ENCODE peak calls at places on chromosome 16, in four cellular contexts. C is fibroblast of lung; A is stimulated activated CD4-positive, alpha-beta T cell treated with anti-CD3 and anti-CD28 coated beads, Interleukin-1b, Interleukin-23, amount 100 ng/mL, for 4 hours; Y is CD8-positive, alpha-beta T cell. V is an unnamed sample.
A peak's percentile ranks its signal among the peaks of the same experiment; 100 is the strongest.

GRCh38 chr16:85525464-85526117 is 87.5 kb upstream of the GSE1 start:
- DNase-seq in C (no peak), A (no peak), Y (no peak), V (no peak)

GRCh38 chr16:49924078-49924477 is 68.2 kb upstream of the ZNF423 start:
- DNase-seq in C (no peak), A (no peak), Y (no peak), V (no peak)

GRCh38 chr16:53219795-53220194 is 165.0 kb downstream of the CHD9 start:
- DNase-seq in C (peak; percentile 43), A (no peak), Y (no peak), V (no peak)

GRCh38 chr16:28531777-28532744 is 6.7 kb downstream of the NUPR1 start:
- DNase-seq in C (peak; percentile 34), A (no peak), Y (no peak), V (no peak)

GRCh38 chr16:2597560-2597902 is 59.7 kb downstream of the PDPK1 start:
- DNase-seq in C (no peak), A (no peak), Y (no peak), V (no peak)

GRCh38 chr16:16042076-16042475 is 92.7 kb downstream of the ABCC1 start:
- DNase-seq in C (peak; percentile 86), A (no peak), Y (no peak), V (no peak)

GRCh38 chr16:71893888-71894228 is 1.5 kb upstream of the IST1 start:
- DNase-seq in C (no peak), A (no peak), Y (no peak), V (no peak)

GRCh38 chr16:69187891-69188451 is 1.0 kb downstream of the SNTB2 start:
- DNase-seq in C (peak; percentile 54), A (peak; percentile 8), Y (peak; percentile 62), V (peak; percentile 25)

GRCh38 chr16:31260136-31260931 is 559 bp downstream of the ITGAM start:
- DNase-seq in C (no peak), A (no peak), Y (no peak), V (no peak)

GRCh38 chr16:84854759-84855158 is 35.0 kb downstream of the CRISPLD2 start:
- DNase-seq in C (peak; percentile 76), A (no peak), Y (no peak), V (no peak)

GRCh38 chr16:67296422-67296821 is 17.1 kb downstream of the PLEKHG4 start:
- DNase-seq in C (peak; percentile 82), A (no peak), Y (no peak), V (no peak)

GRCh38 chr16:80667925-80668324 is 127.1 kb downstream of the DYNLRB2 start:
- DNase-seq in C (no peak), A (no peak), Y (no peak), V (no peak)

GRCh38 chr16:69326172-69326873 is 4.1 kb downstream of the PDF start:
- DNase-seq in C (no peak), A (no peak), Y (no peak), V (no peak)

GRCh38 chr16:759110-759910 is 1.2 kb upstream of the MSLN start:
- DNase-seq in C (no peak), A (no peak), Y (peak; percentile 2), V (no peak)

GRCh38 chr16:49704586-49705155 is 151.2 kb downstream of the ZNF423 start:
- DNase-seq in C (no peak), A (no peak), Y (no peak), V (no peak)

GRCh38 chr16:87459027-87459426 is 33.8 kb downstream of the ZCCHC14 start:
- DNase-seq in C (no peak), A (no peak), Y (no peak), V (no peak)

GRCh38 chr16:81190667-81191066 is 47.8 kb upstream of the BCO1 start:
- DNase-seq in C (peak; percentile 19), A (no peak), Y (no peak), V (no peak)

GRCh38 chr16:901715-902601 is 68.8 kb downstream of the LMF1 start:
- DNase-seq in C (no peak), A (no peak), Y (no peak), V (no peak)

GRCh38 chr16:80710918-80711317 is 93.5 kb downstream of the CDYL2 start:
- DNase-seq in C (no peak), A (no peak), Y (no peak), V (no peak)

GRCh38 chr16:19639986-19640421 is 78.0 kb downstream of the KNOP1 start:
- DNase-seq in C (no peak), A (no peak), Y (no peak), V (no peak)

GRCh38 chr16:46850619-46851555 is 19.9 kb upstream of the C16orf87 start:
- DNase-seq in C (no peak), A (no peak), Y (no peak), V (no peak)

GRCh38 chr16:3138823-3139426 is 4.1 kb downstream of the ZNF213 start:
- DNase-seq in C (no peak), A (no peak), Y (no peak), V (no peak)

GRCh38 chr16:88700636-88701482 is 5.3 kb downstream of the RNF166 start:
- DNase-seq in C (peak; percentile 77), A (peak; percentile 92), Y (peak; percentile 98), V (peak; percentile 97)

GRCh38 chr16:69741519-69741918 is 13.2 kb downstream of the NOB1 start:
- DNase-seq in C (peak; percentile 48), A (no peak), Y (no peak), V (no peak)

GRCh38 chr16:28140788-28141618 is 70.8 kb downstream of the XPO6 start:
- DNase-seq in C (no peak), A (peak; percentile 19), Y (peak; percentile 89), V (peak; percentile 71)

GRCh38 chr16:10551881-10552280 is 28.5 kb downstream of the EMP2 start:
- DNase-seq in C (no peak), A (no peak), Y (no peak), V (no peak)

GRCh38 chr16:424033-424622 is 1.3 kb upstream of the RAB11FIP3 start:
- DNase-seq in C (peak; percentile 98), A (no peak), Y (no peak), V (no peak)

GRCh38 chr16:87622756-87623319 is 20.5 kb downstream of the JPH3 start:
- DNase-seq in C (no peak), A (no peak), Y (no peak), V (no peak)

GRCh38 chr16:30882429-30883310 is 11.2 kb downstream of the BCL7C start:
- DNase-seq in C (no peak), A (no peak), Y (no peak), V (no peak)

GRCh38 chr16:30051518-30051917 is 14.0 kb upstream of the ALDOA start:
- DNase-seq in C (no peak), A (no peak), Y (no peak), V (no peak)

V was measured in effector CD4-positive, alpha-beta T cell.